ENCODE peak calls at places on chromosomes 3 and 15, in four cellular contexts. S is RCC 7860; Z is NCI-H1417 treated with DMSO at 0.1 percent for 48 hours; T is CD4-positive, CD25-positive, alpha-beta regulatory T cell. W is an unnamed sample.
A peak's percentile ranks its signal among the peaks of the same experiment; 100 is the strongest.

GRCh38 chr3:106683931-106684330 is 693.3 kb upstream of the CCDC54 start:
- DNase-seq in T (no peak), S (no peak), Z (no peak), W (no peak)

GRCh38 chr15:85011210-85011571 is 29.5 kb downstream of the PDE8A start:
- DNase-seq in Z (no peak), S (no peak), T (no peak), W (no peak)

GRCh38 chr3:99355465-99355864 is 282.9 kb upstream of the COL8A1 start:
- DNase-seq in S (no peak), Z (no peak), T (no peak), W (no peak)

GRCh38 chr3:50630916-50631315 is 14.0 kb downstream of the MAPKAPK3 start:
- DNase-seq in T (no peak), S (peak; percentile 68), Z (no peak), W (no peak)

GRCh38 chr15:68389936-68390790 is 41.8 kb downstream of the ITGA11 start:
- DNase-seq in S (no peak), T (no peak), Z (no peak), W (no peak)

GRCh38 chr15:61275901-61276300 is 46.8 kb upstream of the RORA start:
- DNase-seq in Z (peak; percentile 27), T (no peak), S (no peak), W (no peak)

GRCh38 chr3:157142315-157142714 is 17.6 kb downstream of the CCNL1 start:
- DNase-seq in T (no peak), Z (peak; percentile 27), S (no peak), W (no peak)

GRCh38 chr3:195794708-195795107 is 17.0 kb downstream of the MUC4 start:
- DNase-seq in T (no peak), S (no peak), Z (no peak), W (no peak)

GRCh38 chr3:32276279-32276841 is 37.9 kb downstream of the CMTM8 start:
- DNase-seq in T (no peak), Z (no peak), S (no peak), W (no peak)

GRCh38 chr3:50550079-50550736 is 17.3 kb downstream of the C3orf18 start:
- DNase-seq in S (no peak), Z (no peak), T (peak; percentile 38), W (peak; percentile 63)

GRCh38 chr3:56826831-56827722 is 25.3 kb upstream of the ARHGEF3 start:
- DNase-seq in S (no peak), Z (no peak), T (no peak), W (no peak)

GRCh38 chr3:15979490-15979889 is 181.7 kb upstream of the ANKRD28 start:
- DNase-seq in T (no peak), S (no peak), Z (no peak), W (no peak)

GRCh38 chr3:72368331-72368975 is 479.8 kb downstream of the SHQ1 start:
- DNase-seq in S (peak; percentile 4), Z (no peak), T (no peak), W (no peak)

GRCh38 chr3:150130404-150131100 is 159.9 kb upstream of the PFN2 start:
- DNase-seq in Z (no peak), S (no peak), T (no peak), W (no peak)

GRCh38 chr15:75123395-75123794 is 78.3 kb upstream of the C15orf39 start:
- DNase-seq in S (no peak), Z (no peak), T (no peak), W (no peak)

GRCh38 chr3:127405791-127406190 is 117.9 kb upstream of the PRR20G start:
- DNase-seq in Z (no peak), T (no peak), S (no peak), W (no peak)

GRCh38 chr3:46909535-46910161 is 32.1 kb downstream of the PTH1R start:
- DNase-seq in Z (no peak), T (peak; percentile 53), S (peak; percentile 57), W (peak; percentile 85)

GRCh38 chr3:57130426-57131209 is 34.5 kb downstream of the IL17RD start:
- DNase-seq in S (no peak), T (no peak), Z (peak; percentile 19), W (no peak)

GRCh38 chr3:106582151-106582550 is 713.3 kb upstream of the CBLB start:
- DNase-seq in Z (no peak), S (no peak), T (no peak), W (no peak)

GRCh38 chr3:141360888-141361598 is 7.3 kb upstream of the ZBTB38 start:
- DNase-seq in T (no peak), S (peak; percentile 57), Z (no peak), W (peak; percentile 42)

GRCh38 chr15:56839641-56840040 is 78.8 kb upstream of the TCF12 start:
- DNase-seq in T (no peak), Z (no peak), S (no peak), W (no peak)

GRCh38 chr15:32981536-32981935 is 213.0 kb downstream of the FMN1 start:
- DNase-seq in T (no peak), S (no peak), Z (no peak), W (no peak)

GRCh38 chr15:88335074-88335473 is 78.5 kb upstream of the NTRK3 start:
- DNase-seq in T (no peak), S (no peak), Z (no peak), W (no peak)

GRCh38 chr15:34182942-34183341 is 27.0 kb downstream of the KATNBL1 start:
- DNase-seq in Z (no peak), T (no peak), S (no peak), W (no peak)

GRCh38 chr3:13025778-13026518 is 47.3 kb downstream of the IQSEC1 start:
- DNase-seq in T (no peak), S (no peak), Z (no peak), W (no peak)

GRCh38 chr15:44092221-44092620 is 102.8 kb downstream of the FRMD5 start:
- DNase-seq in S (peak; percentile 61), T (no peak), Z (no peak), W (no peak)

GRCh38 chr15:70099966-70100494 is 2.3 kb upstream of the TLE3 start:
- DNase-seq in S (no peak), Z (no peak), T (no peak), W (no peak)

GRCh38 chr3:122415762-122416654 is at the start of gene WDR5B:
- DNase-seq in S (peak; percentile 94), T (peak; percentile 98), Z (no peak), W (peak; percentile 99)

GRCh38 chr3:164460851-164461250 is 617.4 kb downstream of the SI start:
- DNase-seq in T (no peak), Z (no peak), S (peak; percentile 8), W (no peak)

GRCh38 chr15:38257676-38258075 is 5.0 kb downstream of the SPRED1 start:
- DNase-seq in T (no peak), S (no peak), Z (no peak), W (no peak)

GRCh38 chr3:104628185-104628789 is 738.4 kb upstream of the ALCAM start:
- DNase-seq in T (no peak), S (peak; percentile 34), Z (no peak), W (no peak)

GRCh38 chr3:16183601-16184270 is 9.3 kb downstream of the GALNT15 start:
- DNase-seq in T (no peak), S (no peak), Z (no peak), W (no peak)

GRCh38 chr3:16132926-16133325 is 41.6 kb upstream of the GALNT15 start:
- DNase-seq in S (no peak), T (no peak), Z (no peak), W (peak; percentile 25)

GRCh38 chr15:67882487-67883227 is 42.8 kb upstream of the RNU6-1 start:
- DNase-seq in T (no peak), Z (no peak), S (no peak), W (no peak)

GRCh38 chr15:100682468-100682867 is 80.1 kb downstream of the ASB7 start:
- DNase-seq in T (no peak), Z (no peak), S (no peak), W (no peak)

GRCh38 chr3:58411851-58412830 is 21.5 kb downstream of the PDHB start:
- DNase-seq in T (no peak), S (no peak), Z (no peak), W (no peak)

GRCh38 chr3:29057326-29057725 is 223.5 kb upstream of the RBMS3 start:
- DNase-seq in Z (no peak), T (no peak), S (no peak), W (no peak)

GRCh38 chr15:99438222-99438592 is 127.6 kb upstream of the MEF2A start:
- DNase-seq in S (no peak), Z (no peak), T (no peak), W (no peak)

W was measured in colonic mucosa.